ENCODE peak calls at places on chromosomes 3 and 15, in four cellular contexts. B is H1, A is HepG2, W is GM12878. I is an unnamed sample.

GRCh38 chr15:99303881-99304280 is 52.6 kb downstream of the LRRC28 start:
- DNase-seq in B (no peak), A (peak; percentile 16), W (no peak), I (no peak)

GRCh38 chr3:155387571-155387970 is 94.1 kb upstream of the STRIT1 start:
- DNase-seq in B (no peak), A (no peak), W (no peak), I (no peak)

GRCh38 chr15:70186152-70186551 is 88.4 kb upstream of the TLE3 start:
- DNase-seq in B (no peak), A (no peak), W (no peak), I (no peak)

GRCh38 chr3:184335661-184336483 is 1.5 kb upstream of the FAM131A start:
- DNase-seq in B (peak; percentile 64), A (peak; percentile 54), W (no peak), I (peak; percentile 85)

GRCh38 chr3:43855674-43856299 is 165.0 kb downstream of the ABHD5 start:
- DNase-seq in B (no peak), A (peak; percentile 11), W (peak; percentile 3), I (peak; percentile 58)

GRCh38 chr3:43958973-43959372 is 268.2 kb downstream of the ABHD5 start:
- DNase-seq in B (no peak), A (no peak), W (no peak), I (no peak)

GRCh38 chr3:133962879-133963278 is 66.8 kb downstream of the SLCO2A1 start:
- DNase-seq in B (no peak), A (no peak), W (no peak), I (no peak)

GRCh38 chr15:74866090-74866489 is 7.1 kb downstream of the SCAMP2 start:
- DNase-seq in B (no peak), A (no peak), W (no peak), I (no peak)

GRCh38 chr3:37218206-37218605 is 43.8 kb upstream of the LRRFIP2 start:
- DNase-seq in B (no peak), A (no peak), W (no peak), I (no peak)

GRCh38 chr3:133466531-133467386 is 66.9 kb downstream of the BFSP2 start:
- DNase-seq in B (no peak), A (no peak), W (no peak), I (no peak)

GRCh38 chr15:38041576-38041975 is 107.1 kb downstream of the TMCO5A start:
- DNase-seq in B (no peak), A (no peak), W (no peak), I (no peak)

GRCh38 chr15:75532413-75533250 is 46.5 kb downstream of the PTPN9 start:
- DNase-seq in B (no peak), A (peak; percentile 57), W (no peak), I (peak; percentile 51)

GRCh38 chr3:86257955-86258641 is 732.9 kb downstream of the VGLL3 start:
- DNase-seq in B (no peak), A (no peak), W (peak; percentile 7), I (no peak)

GRCh38 chr3:54917172-54917571 is 10.7 kb downstream of the LRTM1 start:
- DNase-seq in B (no peak), A (no peak), W (no peak), I (no peak)

GRCh38 chr3:173066044-173066679 is 74.9 kb downstream of the SPATA16 start:
- DNase-seq in B (no peak), A (no peak), W (no peak), I (no peak)

GRCh38 chr3:36520241-36521006 is 140.1 kb downstream of the STAC start:
- DNase-seq in B (no peak), A (no peak), W (no peak), I (no peak)

GRCh38 chr3:22713936-22714335 is 489.2 kb upstream of the UBE2E2 start:
- DNase-seq in B (no peak), A (peak; percentile 2), W (no peak), I (no peak)

GRCh38 chr15:43423793-43424192 is 52.9 kb downstream of the TUBGCP4 start:
- DNase-seq in B (no peak), A (no peak), W (no peak), I (no peak)

GRCh38 chr15:63900306-63900705 is 66.6 kb upstream of the HERC1 start:
- DNase-seq in B (no peak), A (no peak), W (no peak), I (no peak)

GRCh38 chr3:182739619-182740018 is 53.7 kb upstream of the ATP11B start:
- DNase-seq in B (no peak), A (no peak), W (no peak), I (no peak)

GRCh38 chr15:63968122-63968524 is 78.2 kb downstream of the DAPK2 start:
- DNase-seq in B (no peak), A (no peak), W (no peak), I (no peak)

GRCh38 chr15:35078221-35078915 is 6.7 kb downstream of the NANOGP8 start:
- DNase-seq in B (no peak), A (peak; percentile 44), W (no peak), I (peak; percentile 39)

GRCh38 chr3:16476636-16477035 is 36.9 kb downstream of the RFTN1 start:
- DNase-seq in B (no peak), A (no peak), W (no peak), I (no peak)

GRCh38 chr3:88626426-88627120 is 476.8 kb downstream of the C3orf38 start:
- DNase-seq in B (no peak), A (no peak), W (no peak), I (no peak)

GRCh38 chr3:19931767-19932188 is 2.2 kb downstream of the EFHB start:
- DNase-seq in B (no peak), A (no peak), W (no peak), I (no peak)

GRCh38 chr3:37989821-37990480 is 635 bp upstream of the VILL start:
- DNase-seq in B (no peak), A (no peak), W (no peak), I (no peak)

GRCh38 chr3:32817195-32817560 is 619 bp upstream of the TRIM71 start:
- DNase-seq in B (no peak), A (no peak), W (no peak), I (no peak)

GRCh38 chr3:196970547-196971093 is 2.0 kb upstream of the PIGZ start:
- DNase-seq in B (no peak), A (no peak), W (no peak), I (no peak)

GRCh38 chr3:38157562-38157961 is 7.8 kb upstream of the OXSR1 start:
- DNase-seq in B (no peak), A (no peak), W (no peak), I (no peak)

GRCh38 chr15:91609231-91609630 is 244.3 kb upstream of the SLCO3A1 start:
- DNase-seq in B (no peak), A (no peak), W (no peak), I (no peak)

GRCh38 chr3:143286392-143287010 is 166.9 kb downstream of the CHST2 start:
- DNase-seq in B (no peak), A (no peak), W (no peak), I (no peak)

GRCh38 chr15:39506146-39506545 is 74.7 kb upstream of the THBS1 start:
- DNase-seq in B (no peak), A (no peak), W (no peak), I (no peak)

GRCh38 chr3:175777495-175777894 is 918.4 kb downstream of the NAALADL2 start:
- DNase-seq in B (no peak), A (peak; percentile 0), W (no peak), I (no peak)

GRCh38 chr3:127193775-127194174 is 844 bp downstream of the PRR23E start:
- DNase-seq in B (no peak), A (no peak), W (no peak), I (no peak)

GRCh38 chr3:52150357-52150756 is 3.9 kb downstream of the POC1A start:
- DNase-seq in B (no peak), A (no peak), W (no peak), I (no peak)

GRCh38 chr3:163622384-163622783 is 1455.9 kb downstream of the SI start:
- DNase-seq in B (peak; percentile 10), A (peak; percentile 43), W (no peak), I (peak; percentile 30)

GRCh38 chr15:92656089-92656488 is 514 bp upstream of the FAM174B start:
- DNase-seq in B (no peak), A (no peak), W (no peak), I (no peak)
- H3K4me3 ChIP-seq in B (peak overlapping the region; percentile 50), A (no peak overlapping the region), W (no peak overlapping the region), I (no peak overlapping the region)

DNA sequence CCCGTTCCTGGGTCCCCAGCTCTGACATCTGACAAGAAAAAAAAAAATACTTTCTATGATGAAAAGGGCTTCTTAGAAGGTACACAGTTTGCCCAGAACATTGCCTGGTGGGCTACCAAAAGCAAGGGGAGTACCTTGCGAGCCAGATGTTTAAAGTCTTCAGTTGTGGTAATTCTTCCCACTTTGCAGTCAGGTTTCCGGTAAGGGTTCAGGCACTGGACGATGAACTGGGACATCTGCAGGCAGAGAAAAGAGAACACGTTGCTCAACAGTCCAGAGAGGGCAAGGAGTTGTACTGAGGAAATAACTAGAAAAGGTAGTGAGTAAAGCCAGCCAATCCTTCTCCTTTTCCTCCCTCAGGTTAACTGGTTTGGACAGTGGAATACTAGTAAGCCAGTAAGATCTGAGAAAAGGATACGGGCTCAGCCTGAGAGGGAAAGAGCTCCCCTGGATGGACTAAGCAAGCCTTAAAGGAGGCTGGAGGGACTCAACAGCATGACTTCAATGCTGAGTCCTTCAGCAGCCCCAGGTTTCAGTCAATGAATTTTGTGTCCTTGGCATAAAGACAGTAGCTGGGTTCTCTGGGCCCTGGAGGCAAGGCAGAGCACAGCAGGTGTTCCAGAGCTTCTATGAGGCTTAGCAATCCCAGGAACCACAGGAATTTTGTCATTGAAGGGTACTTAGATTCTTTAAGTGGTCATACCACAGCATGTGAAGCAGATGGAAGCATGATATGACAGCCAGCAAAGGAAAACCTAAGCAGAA is 38.2 kb downstream of the NBEAL2 start:
- DNase-seq in B (no peak), A (peak; percentile 20), W (no peak), I (peak; percentile 70)
- TF ChIP-seq YY1 in B (no peak), A (no peak), W (no peak), I (no peak)

GRCh38 chr3:158095302-158095997 is 10.8 kb downstream of the SHOX2 start:
- DNase-seq in B (no peak), A (no peak), W (no peak), I (no peak)

GRCh38 chr3:158098834-158099424 is 7.3 kb downstream of the SHOX2 start:
- DNase-seq in B (no peak), A (no peak), W (no peak), I (no peak)

GRCh38 chr3:158097571-158098553 is 8.4 kb downstream of the SHOX2 start:
- DNase-seq in B (peak; percentile 85), A (peak; percentile 76), W (peak; percentile 54), I (peak; percentile 81)

GRCh38 chr3:158094917-158095301 is 11.3 kb downstream of the SHOX2 start:
- DNase-seq in B (no peak), A (no peak), W (no peak), I (no peak)

GRCh38 chr3:158097141-158097540 is 9.1 kb downstream of the SHOX2 start:
- DNase-seq in B (no peak), A (no peak), W (no peak), I (no peak)
- TF ChIP-seq SUZ12 in B (no peak), A (no peak), W (no peak), I (no peak)

GRCh38 chr3:189937302-189938255 is 183.1 kb downstream of the P3H2 start:
- DNase-seq in B (no peak), A (no peak), W (no peak), I (peak; percentile 15)
- H3K4me3 ChIP-seq in B (no peak overlapping the region), A (no peak overlapping the region), W (no peak overlapping the region), I (no peak overlapping the region)